ENCODE peak calls at places on chromosome 13, in six cellular contexts. One of them, this sample, is unnamed. For H3K4me1, the result is how much of the 10 kb centered on the place peaks cover.

GRCh38 chr13:19952850-19953249 is 5.7 kb upstream of the ZMYM2 start:
- DNase-seq in HCT116: no peak
- DNase-seq in heart right ventricle: no peak
- DNase-seq in tibial artery: no peak
- DNase-seq in A673: no peak
- DNase-seq in astrocyte: no peak
- DNase-seq in this sample: no peak

GRCh38 chr13:69319659-69320058 is 788.0 kb upstream of the ATXN8OS start:
- DNase-seq in astrocyte: peak
- DNase-seq in heart right ventricle: no peak
- DNase-seq in HCT116: no peak
- DNase-seq in A673: no peak
- DNase-seq in tibial artery: no peak
- DNase-seq in this sample: no peak

GRCh38 chr13:35630551-35631275 is 154.2 kb upstream of the MAB21L1 start:
- DNase-seq in astrocyte: peak
- DNase-seq in heart right ventricle: peak
- DNase-seq in tibial artery: no peak
- DNase-seq in HCT116: peak
- DNase-seq in A673: peak
- DNase-seq in this sample: no peak

GRCh38 chr13:21079761-21080730 is 18.7 kb upstream of the LATS2 start:
- DNase-seq in astrocyte: peak
- DNase-seq in A673: no peak
- DNase-seq in tibial artery: peak
- DNase-seq in HCT116: no peak
- DNase-seq in heart right ventricle: peak
- DNase-seq in this sample: no peak

GRCh38 chr13:88736026-88736425 is 1064.9 kb downstream of the SLITRK5 start:
- DNase-seq in heart right ventricle: no peak
- DNase-seq in HCT116: no peak
- DNase-seq in A673: no peak
- DNase-seq in tibial artery: no peak
- DNase-seq in astrocyte: no peak
- DNase-seq in this sample: no peak

GRCh38 chr13:21218351-21219043 is 42.0 kb downstream of the MRPL57 start:
- DNase-seq in astrocyte: no peak
- DNase-seq in heart right ventricle: no peak
- DNase-seq in HCT116: no peak
- DNase-seq in A673: no peak
- DNase-seq in tibial artery: no peak
- DNase-seq in this sample: no peak

GRCh38 chr13:59425211-59425721 is 738.5 kb downstream of the DIAPH3 start:
- DNase-seq in HCT116: no peak
- DNase-seq in heart right ventricle: no peak
- DNase-seq in A673: peak
- DNase-seq in tibial artery: no peak
- DNase-seq in astrocyte: peak
- DNase-seq in this sample: no peak

GRCh38 chr13:80778302-80778701 is 437.4 kb upstream of the SPRY2 start:
- DNase-seq in A673: no peak
- DNase-seq in tibial artery: no peak
- DNase-seq in HCT116: no peak
- DNase-seq in heart right ventricle: no peak
- DNase-seq in astrocyte: no peak
- DNase-seq in this sample: no peak

GRCh38 chr13:20425819-20426219 is 99.8 kb downstream of the CRYL1 start:
- DNase-seq in astrocyte: no peak
- DNase-seq in heart right ventricle: no peak
- DNase-seq in HCT116: no peak
- DNase-seq in tibial artery: no peak
- DNase-seq in A673: peak
- DNase-seq in this sample: no peak

GRCh38 chr13:111213964-111214726 is 99.0 kb downstream of the ARHGEF7 start:
- DNase-seq in HCT116: no peak
- DNase-seq in tibial artery: no peak
- DNase-seq in heart right ventricle: no peak
- DNase-seq in astrocyte: no peak
- DNase-seq in A673: no peak
- DNase-seq in this sample: peak

GRCh38 chr13:45807520-45808099 is 43.9 kb downstream of the SIAH3 start:
- DNase-seq in astrocyte: peak
- DNase-seq in tibial artery: no peak
- DNase-seq in heart right ventricle: peak
- DNase-seq in HCT116: peak
- DNase-seq in A673: peak
- DNase-seq in this sample: no peak

GRCh38 chr13:90868321-90868920 is 479.1 kb upstream of the MIR17HG start:
- DNase-seq in HCT116: peak
- DNase-seq in tibial artery: no peak
- DNase-seq in heart right ventricle: no peak
- DNase-seq in astrocyte: peak
- DNase-seq in A673: peak
- DNase-seq in this sample: no peak

GRCh38 chr13:90918551-90918950 is 428.9 kb upstream of the MIR17HG start:
- DNase-seq in A673: peak
- DNase-seq in astrocyte: peak
- DNase-seq in HCT116: no peak
- DNase-seq in heart right ventricle: no peak
- DNase-seq in tibial artery: no peak
- DNase-seq in this sample: no peak

GRCh38 chr13:36986462-36987240 is 12.5 kb downstream of the ALG5 start:
- DNase-seq in A673: no peak
- DNase-seq in tibial artery: no peak
- DNase-seq in HCT116: no peak
- DNase-seq in astrocyte: no peak
- DNase-seq in heart right ventricle: no peak
- DNase-seq in this sample: no peak

GRCh38 chr13:41588899-41589298 is 131.5 kb downstream of the RGCC start:
- DNase-seq in astrocyte: peak
- DNase-seq in tibial artery: no peak
- DNase-seq in HCT116: peak
- DNase-seq in A673: peak
- DNase-seq in heart right ventricle: no peak
- DNase-seq in this sample: no peak

GRCh38 chr13:77980592-77980991 is 62.0 kb upstream of the EDNRB start:
- DNase-seq in HCT116: no peak
- DNase-seq in tibial artery: no peak
- DNase-seq in heart right ventricle: peak
- DNase-seq in A673: peak
- DNase-seq in astrocyte: peak
- DNase-seq in this sample: no peak

GRCh38 chr13:109654341-109655205 is 131.8 kb downstream of the IRS2 start:
- DNase-seq in HCT116: no peak
- DNase-seq in tibial artery: no peak
- DNase-seq in heart right ventricle: no peak
- DNase-seq in astrocyte: no peak
- DNase-seq in A673: peak
- DNase-seq in this sample: no peak

GRCh38 chr13:75896271-75896670 is 260.1 kb downstream of the LMO7 start:
- DNase-seq in astrocyte: peak
- DNase-seq in tibial artery: no peak
- DNase-seq in heart right ventricle: no peak
- DNase-seq in A673: no peak
- DNase-seq in HCT116: no peak
- DNase-seq in this sample: no peak

GRCh38 chr13:34993470-34993869 is 51.4 kb downstream of the NBEA start:
- DNase-seq in tibial artery: no peak
- DNase-seq in heart right ventricle: no peak
- DNase-seq in HCT116: no peak
- DNase-seq in A673: no peak
- DNase-seq in astrocyte: peak
- DNase-seq in this sample: no peak

GRCh38 chr13:36725936-36726335 is 52.1 kb downstream of the SERTM1 start:
- DNase-seq in astrocyte: no peak
- DNase-seq in A673: no peak
- DNase-seq in heart right ventricle: no peak
- DNase-seq in tibial artery: no peak
- DNase-seq in HCT116: no peak
- DNase-seq in this sample: no peak

GRCh38 chr13:73368608-73369007 is 309.8 kb downstream of the KLF5 start:
- DNase-seq in A673: no peak
- DNase-seq in tibial artery: no peak
- DNase-seq in heart right ventricle: no peak
- DNase-seq in HCT116: no peak
- DNase-seq in astrocyte: no peak
- DNase-seq in this sample: no peak

GRCh38 chr13:102289606-102290005 is 112.2 kb downstream of the FGF14 start:
- DNase-seq in HCT116: no peak
- DNase-seq in A673: peak
- DNase-seq in tibial artery: no peak
- DNase-seq in astrocyte: no peak
- DNase-seq in heart right ventricle: no peak
- DNase-seq in this sample: no peak

GRCh38 chr13:60448907-60449510 is 52.0 kb downstream of the TDRD3 start:
- DNase-seq in tibial artery: no peak
- DNase-seq in astrocyte: peak
- DNase-seq in A673: peak
- DNase-seq in heart right ventricle: peak
- DNase-seq in HCT116: peak
- DNase-seq in this sample: no peak

DNA sequence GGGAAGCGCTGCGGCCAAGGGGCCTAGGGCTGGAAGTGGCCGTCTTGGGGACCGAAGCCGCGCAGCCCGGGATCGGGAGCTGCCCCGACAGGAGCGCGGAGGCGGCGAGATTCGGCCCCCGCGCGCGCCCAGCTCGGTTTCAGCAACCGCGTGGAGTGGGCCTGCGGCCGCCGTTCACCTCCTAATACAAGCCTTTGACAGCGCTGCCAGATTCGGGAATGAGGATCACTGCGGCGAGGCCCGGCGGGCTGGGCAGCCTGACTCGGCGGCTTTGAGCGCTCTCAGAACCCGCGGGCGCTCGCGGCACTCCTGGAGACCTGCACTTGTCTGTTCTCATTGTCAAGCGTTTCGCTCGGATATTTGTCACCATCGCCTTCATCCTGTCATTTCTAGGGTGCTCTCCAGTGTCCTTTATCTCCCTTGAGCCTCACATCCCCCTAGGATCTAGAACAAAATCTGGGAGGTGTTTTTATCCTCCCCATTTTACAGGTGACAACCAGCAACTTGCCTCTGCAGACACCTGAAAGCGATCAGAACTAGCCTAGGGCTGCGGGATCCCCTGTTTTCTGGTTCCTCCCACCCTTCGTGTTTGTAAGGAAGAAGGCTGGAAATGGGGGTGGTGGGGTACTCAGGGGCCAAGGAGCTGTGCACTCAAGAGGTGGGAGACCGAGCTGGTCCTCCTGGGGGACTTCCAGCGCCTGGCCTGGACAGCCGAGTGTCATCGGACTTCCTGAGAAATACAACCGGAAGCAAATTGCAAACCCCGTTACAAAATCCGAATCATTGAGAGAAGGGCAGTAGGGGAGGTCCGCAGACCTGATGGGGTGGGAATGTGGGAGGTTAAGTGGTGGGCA is 1.5 kb upstream of the CDX2 start:
- DNase-seq in heart right ventricle: no peak
- DNase-seq in tibial artery: peak
- DNase-seq in HCT116: no peak
- DNase-seq in astrocyte: no peak
- DNase-seq in A673: no peak
- DNase-seq in this sample: no peak
- H3K4me1 ChIP-seq in heart right ventricle: under half
- H3K4me1 ChIP-seq in tibial artery: under half
- H3K4me1 ChIP-seq in HCT116: under half
- H3K4me1 ChIP-seq in astrocyte: under half
- H3K4me1 ChIP-seq in A673: under half
- H3K4me1 ChIP-seq in this sample: under half

DNA sequence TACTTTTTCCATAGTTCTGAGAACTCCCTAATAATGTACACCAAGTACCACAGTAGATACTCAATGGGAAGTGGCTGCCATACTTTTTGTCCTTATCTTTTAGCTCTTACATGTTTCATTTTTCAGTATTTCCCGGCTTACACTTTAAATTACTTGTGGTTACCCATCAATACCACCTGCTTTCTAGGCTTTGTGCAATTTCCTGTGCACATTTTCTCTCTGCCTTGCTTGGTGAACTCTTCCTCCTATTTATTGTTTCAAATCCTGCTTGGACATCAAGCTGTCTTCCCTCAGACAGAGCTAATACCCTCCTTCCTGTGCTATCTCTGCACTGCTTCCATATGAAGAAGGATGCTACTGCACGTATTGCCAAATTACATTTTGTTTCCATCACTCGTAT is 5.9 kb downstream of the ZAR1L start:
- DNase-seq in astrocyte: no peak
- DNase-seq in tibial artery: no peak
- DNase-seq in heart right ventricle: no peak
- DNase-seq in A673: no peak
- DNase-seq in HCT116: no peak
- DNase-seq in this sample: no peak
- H3K27ac ChIP-seq in astrocyte: no peak
- H3K27ac ChIP-seq in tibial artery: peak
- H3K27ac ChIP-seq in heart right ventricle: no peak
- H3K27ac ChIP-seq in A673: no peak
- H3K27ac ChIP-seq in HCT116: no peak
- H3K27ac ChIP-seq in this sample: no peak

GRCh38 chr13:98556968-98557591 is 19.8 kb downstream of the STK24 start:
- DNase-seq in A673: no peak
- DNase-seq in astrocyte: peak
- DNase-seq in HCT116: no peak
- DNase-seq in tibial artery: peak
- DNase-seq in heart right ventricle: no peak
- DNase-seq in this sample: no peak

GRCh38 chr13:98557934-98558630 is 18.8 kb downstream of the STK24 start:
- DNase-seq in A673: peak
- DNase-seq in astrocyte: peak
- DNase-seq in tibial artery: peak
- DNase-seq in HCT116: no peak
- DNase-seq in heart right ventricle: no peak
- DNase-seq in this sample: no peak

DNA sequence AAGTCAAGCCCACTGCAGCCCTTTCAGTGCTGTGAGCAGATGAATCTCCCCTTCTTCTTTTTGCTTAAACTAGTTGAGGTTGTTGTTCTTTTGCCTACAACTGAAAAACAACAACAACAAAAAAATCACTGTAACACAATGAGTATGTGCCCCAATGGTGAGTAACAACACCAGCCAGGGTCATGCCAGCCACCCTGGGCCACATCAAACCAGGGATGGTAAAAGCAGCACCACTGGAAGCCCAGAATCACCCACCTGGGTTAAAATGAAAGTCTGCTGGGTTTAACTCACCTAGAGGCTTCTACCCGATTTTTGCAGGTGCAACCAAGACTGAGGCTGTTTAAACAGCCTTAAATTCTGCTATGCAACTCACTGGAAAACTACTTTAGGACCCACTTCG is 20.5 kb downstream of the STK24 start:
- DNase-seq in HCT116: no peak
- DNase-seq in heart right ventricle: no peak
- DNase-seq in astrocyte: no peak
- DNase-seq in A673: no peak
- DNase-seq in tibial artery: no peak
- DNase-seq in this sample: no peak
- H3K4me1 ChIP-seq in HCT116: under half
- H3K4me1 ChIP-seq in heart right ventricle: under half
- H3K4me1 ChIP-seq in astrocyte: under half
- H3K4me1 ChIP-seq in A673: under half
- H3K4me1 ChIP-seq in tibial artery: under half
- H3K4me1 ChIP-seq in this sample: under half

GRCh38 chr13:74825949-74826246 is 656.1 kb downstream of the TBC1D4 start:
- DNase-seq in heart right ventricle: no peak
- DNase-seq in A673: no peak
- DNase-seq in HCT116: no peak
- DNase-seq in astrocyte: no peak
- DNase-seq in tibial artery: no peak
- DNase-seq in this sample: no peak
- H3K27ac ChIP-seq in heart right ventricle: no peak
- H3K27ac ChIP-seq in A673: no peak
- H3K27ac ChIP-seq in HCT116: no peak
- H3K27ac ChIP-seq in astrocyte: no peak
- H3K27ac ChIP-seq in tibial artery: no peak
- H3K27ac ChIP-seq in this sample: no peak

GRCh38 chr13:31355001-31355400 is 155.2 kb downstream of the B3GLCT start:
- DNase-seq in tibial artery: no peak
- DNase-seq in A673: no peak
- DNase-seq in HCT116: no peak
- DNase-seq in astrocyte: no peak
- DNase-seq in heart right ventricle: no peak
- DNase-seq in this sample: no peak
- H3K4me1 ChIP-seq in tibial artery: under half
- H3K4me1 ChIP-seq in A673: under half
- H3K4me1 ChIP-seq in HCT116: under half
- H3K4me1 ChIP-seq in astrocyte: under half
- H3K4me1 ChIP-seq in heart right ventricle: under half
- H3K4me1 ChIP-seq in this sample: under half

This sample was measured in gastrocnemius medialis.